ENCODE peak calls at places on chromosome 5, in six cellular contexts. K is HepG2, H is HCT116, O is GM12878, Z is H1, P is K562. R is an unnamed sample.

GRCh38 chr5:67094476-67095300 is 101.9 kb downstream of the CD180 start:
- DNase-seq in K (peak; percentile 35), H (no peak), O (no peak), Z (no peak), P (no peak), R (peak; percentile 18)

GRCh38 chr5:111929261-111929660 is 172.3 kb upstream of the NREP start:
- DNase-seq in K (no peak), H (no peak), O (no peak), Z (no peak), P (no peak), R (no peak)

GRCh38 chr5:68049053-68049713 is 166.4 kb upstream of the PIK3R1 start:
- DNase-seq in K (no peak), H (no peak), O (no peak), Z (no peak), P (no peak), R (no peak)

GRCh38 chr5:171531638-171532037 is 112.2 kb downstream of the FGF18 start:
- DNase-seq in K (no peak), H (no peak), O (no peak), Z (no peak), P (no peak), R (no peak)

GRCh38 chr5:127358782-127359181 is 68.2 kb downstream of the MEGF10 start:
- DNase-seq in K (no peak), H (no peak), O (no peak), Z (no peak), P (no peak), R (no peak)

GRCh38 chr5:159463590-159464321 is 133.5 kb upstream of the IL12B start:
- DNase-seq in K (peak; percentile 89), H (no peak), O (no peak), Z (no peak), P (no peak), R (no peak)

GRCh38 chr5:2780421-2781171 is 29.1 kb upstream of the IRX2 start:
- DNase-seq in K (no peak), H (no peak), O (no peak), Z (no peak), P (no peak), R (peak; percentile 75)

GRCh38 chr5:172766287-172767104 is 4.5 kb downstream of the DUSP1 start:
- DNase-seq in K (peak; percentile 86), H (no peak), O (no peak), Z (no peak), P (no peak), R (no peak)

GRCh38 chr5:109034276-109034675 is 286.6 kb downstream of the FER start:
- DNase-seq in K (no peak), H (no peak), O (no peak), Z (no peak), P (no peak), R (no peak)

GRCh38 chr5:124480022-124480421 is 266.4 kb downstream of the ZNF608 start:
- DNase-seq in K (no peak), H (no peak), O (no peak), Z (no peak), P (no peak), R (no peak)

GRCh38 chr5:158234323-158235158 is 375.6 kb upstream of the CLINT1 start:
- DNase-seq in K (no peak), H (no peak), O (no peak), Z (no peak), P (no peak), R (no peak)

GRCh38 chr5:135501965-135502364 is 33.8 kb downstream of the NEUROG1 start:
- DNase-seq in K (no peak), H (no peak), O (no peak), Z (no peak), P (no peak), R (no peak)

GRCh38 chr5:172105811-172106210 is 82.2 kb downstream of the STK10 start:
- DNase-seq in K (no peak), H (no peak), O (no peak), Z (no peak), P (no peak), R (no peak)

GRCh38 chr5:135332519-135333150 is 66.4 kb downstream of the MACROH2A1 start:
- DNase-seq in K (peak; percentile 59), H (peak; percentile 49), O (no peak), Z (no peak), P (peak; percentile 71), R (no peak)

GRCh38 chr5:126054593-126055347 is 368.4 kb upstream of the GRAMD2B start:
- DNase-seq in K (no peak), H (no peak), O (no peak), Z (no peak), P (no peak), R (no peak)

GRCh38 chr5:1409386-1410110 is 35.7 kb downstream of the SLC6A3 start:
- DNase-seq in K (no peak), H (no peak), O (no peak), Z (peak; percentile 78), P (peak; percentile 61), R (peak; percentile 74)

GRCh38 chr5:1087428-1087827 is 24.4 kb downstream of the SLC12A7 start:
- DNase-seq in K (no peak), H (no peak), O (no peak), Z (no peak), P (no peak), R (no peak)

GRCh38 chr5:172119921-172120688 is 67.9 kb downstream of the STK10 start:
- DNase-seq in K (no peak), H (no peak), O (no peak), Z (no peak), P (no peak), R (no peak)

GRCh38 chr5:150758210-150758533 is 645 bp downstream of the DCTN4 start:
- DNase-seq in K (no peak), H (no peak), O (no peak), Z (no peak), P (no peak), R (no peak)

GRCh38 chr5:14109041-14109747 is 33.9 kb upstream of the TRIO start:
- DNase-seq in K (no peak), H (no peak), O (peak; percentile 71), Z (no peak), P (no peak), R (no peak)

GRCh38 chr5:51034501-51034900 is 348.7 kb upstream of the ISL1 start:
- DNase-seq in K (no peak), H (no peak), O (no peak), Z (no peak), P (no peak), R (no peak)

GRCh38 chr5:58135571-58136335 is 324.1 kb downstream of the PLK2 start:
- DNase-seq in K (no peak), H (no peak), O (no peak), Z (no peak), P (no peak), R (no peak)
- TF ChIP-seq ATF3 in K (no peak), H (no peak), O (no peak), Z (no peak), P (no peak), R (no peak)

GRCh38 chr5:179868541-179868940 is 9.9 kb upstream of the MRNIP start:
- DNase-seq in K (no peak), H (no peak), O (no peak), Z (no peak), P (no peak), R (no peak)

GRCh38 chr5:179869101-179869500 is 10.5 kb upstream of the MRNIP start:
- DNase-seq in K (no peak), H (no peak), O (no peak), Z (no peak), P (no peak), R (no peak)

GRCh38 chr5:179867079-179867465 is 8.5 kb upstream of the MRNIP start:
- DNase-seq in K (no peak), H (no peak), O (no peak), Z (no peak), P (no peak), R (no peak)

GRCh38 chr5:179866241-179867078 is 7.8 kb upstream of the MRNIP start:
- DNase-seq in K (no peak), H (no peak), O (peak; percentile 1), Z (no peak), P (no peak), R (no peak)

DNA sequence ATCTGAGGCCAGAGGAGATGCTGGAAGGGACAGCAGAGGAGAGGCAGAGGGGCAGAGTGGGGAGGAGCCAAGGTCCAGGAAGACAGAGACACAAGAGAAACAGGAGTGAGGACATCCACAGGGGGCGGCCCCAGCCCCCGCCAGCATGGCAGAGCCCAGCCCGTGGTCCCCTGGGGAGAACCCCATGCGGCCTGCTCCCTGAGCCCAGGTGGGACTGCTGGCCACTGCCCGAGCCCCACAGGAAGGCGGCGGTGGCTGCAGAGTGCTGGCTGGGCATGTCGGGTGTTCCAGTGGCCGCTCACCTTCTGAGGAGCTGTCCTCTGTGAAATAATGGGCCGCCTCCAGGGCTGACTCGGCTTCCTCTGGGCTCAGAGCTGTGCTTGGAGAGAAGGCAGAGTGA is 8.9 kb upstream of the MRNIP start:
- DNase-seq in K (no peak), H (no peak), O (no peak), Z (no peak), P (no peak), R (no peak)
- TF ChIP-seq ATF3 in K (no peak), H (no peak), O (no peak), Z (no peak), P (no peak), R (no peak)

GRCh38 chr5:175471628-175472027 is 6.7 kb upstream of the SFXN1 start:
- DNase-seq in K (no peak), H (no peak), O (no peak), Z (no peak), P (no peak), R (no peak)
- TF ChIP-seq ATF3 in K (no peak), H (no peak), O (no peak), Z (no peak), P (no peak), R (no peak)

DNA sequence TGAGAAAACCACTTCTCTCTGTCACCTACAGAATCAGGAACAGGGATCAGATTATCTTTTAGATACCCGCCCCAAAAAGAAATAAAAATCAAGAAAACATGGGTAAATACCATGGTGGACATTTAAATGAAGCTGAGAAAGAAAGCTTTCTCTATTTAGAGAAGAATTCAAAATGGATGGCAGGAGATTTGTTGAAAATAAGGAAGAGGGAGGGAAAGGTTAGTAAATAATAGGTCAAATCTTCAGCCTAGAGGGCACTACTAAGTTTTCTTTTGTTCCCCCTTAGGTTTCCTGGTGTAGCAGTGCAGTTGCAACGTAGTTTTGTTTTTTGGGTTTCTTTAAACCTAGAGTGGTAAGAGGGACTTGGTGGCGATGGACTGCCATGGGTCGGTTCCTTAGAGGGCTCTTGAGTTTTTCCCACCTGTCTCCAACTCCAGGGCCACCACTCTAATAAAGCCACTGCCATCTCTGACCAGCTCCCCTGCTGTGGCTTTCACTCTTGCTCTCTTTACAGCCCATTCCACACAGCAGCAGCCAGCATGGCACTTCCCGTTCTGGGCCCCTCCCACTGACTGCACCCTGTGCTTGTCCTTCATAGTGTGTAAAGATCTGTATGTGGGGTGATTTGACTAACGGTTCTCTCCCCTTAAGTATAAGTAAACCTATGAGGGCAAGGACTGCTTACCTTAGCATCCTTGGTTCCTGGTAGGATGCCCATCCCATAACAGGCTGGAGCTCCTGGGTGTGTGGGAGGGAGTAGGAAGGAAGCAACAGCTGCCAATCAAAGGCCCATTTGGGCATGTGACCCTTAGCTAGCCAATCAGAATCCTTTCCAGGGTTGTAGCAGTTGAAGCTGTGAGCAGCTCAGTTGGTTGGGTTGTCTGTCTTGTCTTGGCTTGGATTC is 118.3 kb downstream of the SLC1A3 start:
- DNase-seq in K (no peak), H (no peak), O (peak; percentile 94), Z (no peak), P (peak; percentile 48), R (no peak)
- TF ChIP-seq ATF3 in K (no peak), H (no peak), O (peak; percentile 91), Z (peak; percentile 16), P (no peak), R (no peak)

R was measured in WTC11.